ENCODE peak calls at places on chromosomes 12 and 14, in six cellular contexts. U, R, B, E, H and V are unnamed samples. For H3K27me3, the result is how much of the 10 kb centered on the place peaks cover.

GRCh38 chr12:65658360-65658759 is 165.9 kb upstream of the HMGA2 start:
- DNase-seq in E (no peak), R (no peak), H (no peak), B (no peak), U (no peak), V (no peak)

GRCh38 chr12:118355838-118356237 is 16.9 kb downstream of the TAOK3 start:
- DNase-seq in B (no peak), U (no peak), H (no peak), R (no peak), E (no peak), V (no peak)

GRCh38 chr14:34098045-34098984 is 147.4 kb upstream of the EGLN3 start:
- DNase-seq in H (peak), R (no peak), U (peak), E (no peak), B (no peak), V (peak)

GRCh38 chr14:85625925-85626585 is 96.1 kb downstream of the FLRT2 start:
- DNase-seq in H (no peak), R (no peak), U (peak), B (no peak), E (no peak), V (no peak)

GRCh38 chr12:71682466-71682865 is 3.4 kb upstream of the TMEM19 start:
- DNase-seq in H (no peak), R (no peak), U (no peak), E (no peak), B (no peak), V (no peak)

GRCh38 chr12:9240776-9241175 is 32.6 kb upstream of the PZP start:
- DNase-seq in U (no peak), B (no peak), R (no peak), E (no peak), H (no peak), V (no peak)

GRCh38 chr12:13234045-13234641 is 37.6 kb downstream of the EMP1 start:
- DNase-seq in H (peak), U (peak), R (peak), B (peak), E (peak), V (peak)

GRCh38 chr14:23057757-23058653 is 685 bp upstream of the CDH24 start:
- DNase-seq in E (peak), H (peak), B (peak), U (peak), R (peak), V (peak)

GRCh38 chr12:46386360-46386867 is 13.8 kb upstream of the SLC38A2 start:
- DNase-seq in R (no peak), H (peak), B (no peak), E (no peak), U (peak), V (peak)

GRCh38 chr12:75953312-75953906 is 78.2 kb downstream of the PHLDA1 start:
- DNase-seq in U (peak), B (no peak), E (no peak), H (peak), R (no peak), V (peak)

GRCh38 chr12:62684586-62685295 is 218.1 kb downstream of the MON2 start:
- DNase-seq in R (no peak), E (no peak), H (no peak), B (no peak), U (no peak), V (no peak)

GRCh38 chr12:79765157-79765556 is 74.4 kb upstream of the PAWR start:
- DNase-seq in B (no peak), E (no peak), R (no peak), H (no peak), U (no peak), V (peak)

GRCh38 chr12:124509676-124510300 is 57.6 kb downstream of the NCOR2 start:
- DNase-seq in U (peak), R (no peak), B (no peak), E (peak), H (peak), V (no peak)

GRCh38 chr12:122141911-122142725 is 31.9 kb downstream of the IL31 start:
- DNase-seq in B (no peak), U (no peak), R (no peak), E (no peak), H (no peak), V (peak)

GRCh38 chr14:104132981-104133380 is 5.4 kb upstream of the KIF26A start:
- DNase-seq in R (no peak), E (peak), U (no peak), H (no peak), B (no peak), V (no peak)

GRCh38 chr12:4274396-4274959 is 916 bp downstream of the CCND2 start:
- DNase-seq in E (peak), B (no peak), U (no peak), R (no peak), H (peak), V (no peak)

GRCh38 chr12:33649992-33650391 is 210.4 kb upstream of the SYT10 start:
- DNase-seq in B (no peak), R (no peak), H (no peak), U (no peak), E (no peak), V (no peak)

GRCh38 chr12:80622271-80622670 is 85.2 kb upstream of the MYF6 start:
- DNase-seq in U (no peak), B (no peak), H (no peak), R (no peak), E (no peak), V (no peak)

GRCh38 chr14:91113829-91114078 is at the start of gene DGLUCY:
- DNase-seq in R (no peak), B (no peak), E (no peak), H (peak), U (peak), V (no peak)

GRCh38 chr12:104006929-104007328 is 41.3 kb downstream of the TDG start:
- DNase-seq in B (no peak), H (peak), E (no peak), U (peak), R (no peak), V (no peak)

GRCh38 chr12:114220311-114220710 is 185.6 kb downstream of the TBX5 start:
- DNase-seq in H (no peak), R (no peak), U (no peak), E (no peak), B (no peak), V (no peak)

GRCh38 chr12:126762150-126762549 is 1504.8 kb upstream of the TMEM132C start:
- DNase-seq in U (no peak), H (no peak), B (no peak), E (no peak), R (no peak), V (no peak)

GRCh38 chr14:88005978-88006851 is 1.3 kb downstream of the GPR65 start:
- DNase-seq in H (no peak), B (no peak), E (no peak), U (no peak), R (no peak), V (peak)

GRCh38 chr14:92426237-92426636 is 87.3 kb upstream of the RIN3 start:
- DNase-seq in E (no peak), U (peak), H (no peak), B (no peak), R (no peak), V (no peak)

GRCh38 chr12:125193798-125194562 is 128.7 kb downstream of the AACS start:
- DNase-seq in H (no peak), U (peak), E (peak), R (no peak), B (no peak), V (no peak)

DNA sequence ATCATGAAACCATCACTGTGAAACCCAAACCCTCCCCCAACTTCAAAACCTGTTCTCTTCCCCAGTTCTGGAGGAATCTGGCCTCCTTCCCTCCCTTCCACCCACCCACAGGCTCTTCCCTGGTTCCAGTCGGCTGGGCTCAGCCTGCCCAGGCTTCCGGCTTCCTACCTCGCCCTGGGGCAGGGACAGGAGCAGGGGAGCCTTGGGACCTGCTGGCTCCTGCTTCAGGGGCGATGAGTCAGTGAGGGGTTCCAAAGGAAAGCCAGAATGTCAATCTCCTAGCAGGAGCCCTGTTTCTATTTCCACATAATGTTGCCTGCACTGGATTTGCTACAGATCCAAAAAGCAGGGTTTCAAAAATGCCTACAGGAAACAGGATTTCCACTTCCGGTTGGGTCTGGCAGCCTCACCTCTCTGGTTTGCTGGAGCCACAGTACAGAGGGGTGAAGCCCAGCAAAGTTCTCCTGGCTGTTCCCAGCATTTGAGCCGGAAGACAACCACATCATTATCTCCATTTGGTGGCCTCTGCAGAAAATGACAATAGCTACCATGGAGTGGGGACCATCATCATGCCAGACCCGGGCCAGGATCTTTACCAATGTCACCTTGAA is 278.3 kb downstream of the DPF3 start:
- DNase-seq in B (no peak), U (peak), H (peak), R (no peak), E (no peak), V (peak)
- H3K14ac ChIP-seq in B (no peak), U (peak), H (no peak), R (no peak), E (no peak), V (peak)

GRCh38 chr12:49673446-49674317 is 33.5 kb downstream of the FMNL3 start:
- DNase-seq in E (peak), B (peak), R (no peak), H (peak), U (peak), V (peak)
- H2AK5ac ChIP-seq in E (no peak), B (no peak), R (peak), H (peak), U (peak), V (peak)

GRCh38 chr14:60632777-60633176 is 16.5 kb downstream of the SIX1 start:
- DNase-seq in H (no peak), U (no peak), B (no peak), R (no peak), E (no peak), V (no peak)
- H3K27me3 ChIP-seq in H (under half), U (under half), B (under half), R (under half), E (under half), V (under half)

DNA sequence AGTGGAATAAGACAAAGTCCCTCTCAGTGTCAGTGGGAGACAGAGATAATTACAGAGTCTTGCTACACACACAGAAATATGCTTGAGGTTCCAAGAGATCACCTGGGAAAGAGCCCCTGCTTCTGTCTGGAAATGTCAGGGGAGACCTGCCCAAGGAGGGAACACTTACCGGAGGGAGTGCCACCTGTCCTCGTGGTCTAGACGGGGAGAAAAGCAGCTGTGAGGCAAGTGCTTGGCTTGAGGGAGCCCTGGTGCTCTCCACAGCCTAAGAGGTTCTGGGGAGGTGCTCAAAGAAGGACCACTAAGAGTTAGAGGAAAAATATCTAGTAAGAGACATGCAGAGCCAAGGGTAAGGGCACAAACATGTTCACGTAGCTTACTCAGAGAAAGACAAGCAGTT is 38.1 kb upstream of the GNPNAT1 start:
- DNase-seq in R (no peak), B (no peak), U (no peak), H (no peak), E (no peak), V (no peak)
- H3K14ac ChIP-seq in R (no peak), B (no peak), U (no peak), H (no peak), E (no peak), V (peak)

DNA sequence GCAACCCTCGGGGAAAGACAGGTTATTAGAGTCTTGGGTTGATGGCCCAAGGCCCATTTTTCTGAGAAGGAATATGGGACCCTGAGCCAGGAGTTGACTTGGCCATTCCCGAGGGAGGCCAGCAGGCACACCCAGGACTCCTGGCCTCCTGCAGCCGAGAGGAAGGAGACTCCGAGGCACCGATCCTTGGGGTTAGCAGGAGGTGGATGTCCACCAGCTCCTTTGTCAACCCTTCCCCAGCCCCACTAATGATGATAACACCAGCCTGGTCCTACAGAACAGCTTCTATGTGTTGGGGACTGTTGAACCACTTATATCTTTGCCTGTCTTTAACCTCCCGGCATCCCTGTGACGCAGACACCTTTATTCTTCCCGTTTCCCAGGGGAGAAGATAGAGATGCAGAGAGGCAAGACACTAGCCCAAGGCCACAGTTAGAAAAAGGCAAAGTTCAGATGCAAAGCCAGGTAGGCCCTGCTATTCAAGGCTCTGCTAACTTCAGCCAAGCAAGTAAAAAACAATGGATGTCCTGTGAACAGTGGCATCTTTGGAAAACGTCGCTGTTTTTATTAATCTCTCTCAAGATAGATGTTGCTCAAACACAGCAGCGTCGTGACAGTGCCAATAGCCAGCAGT is 767.3 kb upstream of the TBX3 start:
- DNase-seq in H (no peak), B (no peak), R (no peak), E (no peak), U (no peak), V (no peak)
- H2AK5ac ChIP-seq in H (no peak), B (no peak), R (peak), E (no peak), U (peak), V (peak)

GRCh38 chr14:94177806-94178205 is 3.7 kb downstream of the PPP4R4 start:
- DNase-seq in R (no peak), E (no peak), U (no peak), B (no peak), H (no peak), V (peak)
- H3K27me3 ChIP-seq in R (under half), E (under half), U (under half), B (under half), H (under half), V (under half)

DNA sequence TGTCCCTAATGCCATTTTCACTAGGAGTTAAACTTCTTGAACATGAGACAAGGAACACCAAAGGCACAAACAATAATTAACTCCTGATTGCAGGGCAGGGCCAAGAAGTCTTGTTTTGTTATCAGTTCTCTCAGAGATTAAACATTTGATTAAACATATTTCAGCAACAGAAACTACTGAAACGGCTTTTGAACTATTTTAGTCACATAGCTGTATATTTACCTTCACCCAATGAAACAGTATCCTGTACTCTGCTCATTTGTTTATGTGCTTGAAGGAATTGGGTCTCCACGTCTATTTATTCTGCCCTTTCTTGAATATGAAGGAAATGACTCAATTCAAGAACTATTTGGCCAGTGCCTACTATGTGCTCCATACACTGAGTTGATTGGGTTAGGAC is 51.3 kb upstream of the PTCSC3 start:
- DNase-seq in B (no peak), E (no peak), H (peak), R (no peak), U (peak), V (no peak)
- H3K14ac ChIP-seq in B (no peak), E (no peak), H (no peak), R (no peak), U (no peak), V (no peak)

GRCh38 chr12:53302903-53303302 is 3.4 kb downstream of the MYG1 start:
- DNase-seq in B (no peak), H (no peak), E (no peak), U (no peak), R (no peak), V (no peak)

GRCh38 chr12:53298154-53298553 is 1.3 kb upstream of the MYG1 start:
- DNase-seq in B (no peak), U (peak), E (no peak), H (peak), R (no peak), V (peak)

GRCh38 chr12:53300187-53300586 is 692 bp downstream of the MYG1 start:
- DNase-seq in H (peak), B (no peak), U (peak), R (no peak), E (no peak), V (no peak)

GRCh38 chr12:53299101-53299453 is 418 bp upstream of the MYG1 start:
- DNase-seq in E (no peak), R (no peak), H (peak), U (peak), B (no peak), V (peak)

DNA sequence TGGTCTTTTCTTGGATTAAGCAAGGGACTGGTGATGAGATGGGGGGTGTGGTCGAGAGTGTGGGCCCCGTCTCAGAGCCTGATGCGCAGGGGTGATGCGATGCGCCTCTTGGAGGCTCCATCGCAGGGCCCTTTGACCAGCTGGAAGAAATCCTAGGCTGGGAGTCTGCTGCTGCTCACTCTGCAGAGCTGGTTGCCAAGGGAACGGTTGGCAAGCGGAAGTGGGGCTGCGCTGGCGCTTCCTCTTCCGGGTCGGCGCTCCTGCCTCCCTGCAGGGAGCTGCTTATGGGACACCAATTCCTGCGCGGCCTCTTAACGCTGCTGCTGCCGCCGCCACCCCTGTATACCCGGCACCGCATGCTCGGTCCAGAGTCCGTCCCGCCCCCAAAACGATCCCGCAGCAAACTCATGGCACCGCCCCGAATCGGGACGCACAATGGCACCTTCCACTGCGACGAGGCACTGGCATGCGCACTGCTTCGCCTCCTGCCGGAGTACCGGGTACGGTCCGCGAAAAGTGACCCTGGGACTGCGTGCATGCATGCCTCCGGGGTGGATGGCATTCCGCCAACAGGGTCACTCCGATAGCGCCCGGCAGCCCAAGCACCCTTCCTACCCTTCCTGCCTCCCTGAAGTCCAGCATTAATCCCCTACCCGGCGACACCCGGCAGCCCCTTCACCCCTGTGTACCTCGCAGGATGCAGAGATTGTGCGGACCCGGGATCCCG is at the start of gene MYG1:
- DNase-seq in R (peak), B (peak), U (peak), E (peak), H (peak), V (peak)
- H2AK5ac ChIP-seq in R (no peak), B (no peak), U (peak), E (no peak), H (peak), V (peak)

GRCh38 chr12:54595471-54595870 is 7.0 kb upstream of the PPP1R1A start:
- DNase-seq in R (no peak), E (no peak), B (no peak), U (no peak), H (no peak), V (no peak)
- H3K27me3 ChIP-seq in R (under half), E (under half), B (under half), U (under half), H (under half), V (under half)